ENCODE peak calls at places on chromosomes 16 and 17, in ten cellular contexts. K is A549, G is AG04450, R is ascending aorta, L is psoas muscle, N is fibroblast of pulmonary artery, U is heart right ventricle, B is lower leg skin, I is tibial nerve, O is NB4. J is an unnamed sample.

GRCh38 chr17:67187927-67188326 is 57.1 kb downstream of the HELZ start:
- DNase-seq in U (no peak), I (no peak), B (no peak), R (no peak), K (no peak), G (no peak), O (no peak), N (no peak), L (no peak), J (no peak)

GRCh38 chr16:89037261-89038152 is 56.1 kb upstream of the ACSF3 start:
- DNase-seq in O (peak), K (peak), R (no peak), G (no peak), L (peak), I (no peak), N (peak), B (no peak), U (peak), J (peak)

GRCh38 chr17:50560185-50560824 is at the start of gene CACNA1G:
- DNase-seq in B (peak), N (peak), U (peak), K (peak), O (peak), G (peak), I (peak), R (peak), L (peak), J (peak)

GRCh38 chr16:56669840-56670639 is 426 bp downstream of the MT1H start:
- DNase-seq in U (no peak), N (no peak), B (no peak), L (no peak), K (no peak), R (no peak), I (no peak), G (no peak), O (no peak), J (no peak)

GRCh38 chr16:66457888-66458287 is 30.8 kb downstream of the BEAN1 start:
- DNase-seq in O (no peak), K (peak), R (no peak), U (no peak), G (no peak), L (no peak), B (no peak), N (no peak), I (no peak), J (no peak)

GRCh38 chr16:23651943-23652468 is 10.7 kb downstream of the DCTN5 start:
- DNase-seq in B (no peak), I (no peak), L (no peak), N (no peak), K (no peak), O (no peak), G (no peak), U (no peak), R (no peak), J (no peak)

GRCh38 chr16:46859719-46860152 is 24.4 kb upstream of the GPT2 start:
- DNase-seq in K (peak), G (peak), U (no peak), O (peak), N (peak), L (peak), B (no peak), I (no peak), R (no peak), J (peak)

GRCh38 chr17:18959071-18959844 is 7.3 kb downstream of the SLC5A10 start:
- DNase-seq in I (no peak), O (no peak), U (no peak), G (no peak), K (no peak), N (no peak), L (no peak), R (no peak), B (no peak), J (no peak)

GRCh38 chr16:49701867-49702494 is 153.9 kb downstream of the ZNF423 start:
- DNase-seq in I (peak), K (no peak), U (peak), G (no peak), O (no peak), R (peak), B (peak), N (peak), L (peak), J (peak)

GRCh38 chr17:10798332-10798749 is 5.6 kb downstream of the TMEM238L start:
- DNase-seq in R (no peak), B (no peak), N (no peak), U (no peak), L (no peak), G (no peak), I (no peak), K (no peak), O (no peak), J (no peak)

GRCh38 chr16:629289-630023 is 1.3 kb upstream of the WFIKKN1 start:
- DNase-seq in N (no peak), G (no peak), U (no peak), L (peak), K (no peak), R (no peak), O (no peak), I (no peak), B (no peak), J (no peak)

GRCh38 chr17:38351412-38352222 is at the start of gene SOCS7:
- DNase-seq in L (peak), R (peak), B (peak), O (peak), N (peak), I (peak), U (peak), G (peak), K (peak), J (peak)

GRCh38 chr17:38345743-38346142 is 2.0 kb upstream of the GPR179 start:
- DNase-seq in U (no peak), K (no peak), G (no peak), N (no peak), L (no peak), O (no peak), I (no peak), R (no peak), B (no peak), J (no peak)

GRCh38 chr17:38352245-38353083 is 820 bp downstream of the SOCS7 start:
- DNase-seq in B (no peak), U (peak), O (peak), L (peak), N (peak), K (no peak), R (no peak), I (no peak), G (no peak), J (peak)

GRCh38 chr17:38350035-38350434 is 1.6 kb upstream of the SOCS7 start:
- DNase-seq in L (no peak), O (no peak), R (no peak), K (no peak), U (no peak), G (no peak), B (no peak), I (no peak), N (no peak), J (no peak)

GRCh38 chr17:38349097-38349904 is 2.3 kb upstream of the SOCS7 start:
- DNase-seq in G (peak), O (peak), N (peak), K (peak), U (peak), L (peak), I (peak), R (peak), B (peak), J (peak)
- TF ChIP-seq CTCF in G (peak), O (peak), N (peak), K (peak), U (peak), L (peak), I (peak), R (peak), B (peak), J (peak)

GRCh38 chr17:76709077-76709950 is 1.5 kb downstream of the MXRA7 start:
- DNase-seq in I (peak), K (peak), O (peak), N (peak), U (peak), L (peak), B (peak), R (peak), G (peak), J (peak)
- H3K4me3 ChIP-seq in I (peak), K (peak), O (no peak), N (peak), U (peak), L (peak), B (no peak), R (peak), G (peak), J (peak)

GRCh38 chr17:61314368-61315078 is 85.1 kb upstream of the TBX2 start:
- DNase-seq in I (peak), K (no peak), N (peak), B (no peak), G (no peak), R (peak), L (peak), U (peak), O (no peak), J (peak)
- TF ChIP-seq CTCF in I (no peak), K (no peak), N (peak), B (no peak), G (peak), R (no peak), L (peak), U (peak), O (no peak), J (peak)

DNA sequence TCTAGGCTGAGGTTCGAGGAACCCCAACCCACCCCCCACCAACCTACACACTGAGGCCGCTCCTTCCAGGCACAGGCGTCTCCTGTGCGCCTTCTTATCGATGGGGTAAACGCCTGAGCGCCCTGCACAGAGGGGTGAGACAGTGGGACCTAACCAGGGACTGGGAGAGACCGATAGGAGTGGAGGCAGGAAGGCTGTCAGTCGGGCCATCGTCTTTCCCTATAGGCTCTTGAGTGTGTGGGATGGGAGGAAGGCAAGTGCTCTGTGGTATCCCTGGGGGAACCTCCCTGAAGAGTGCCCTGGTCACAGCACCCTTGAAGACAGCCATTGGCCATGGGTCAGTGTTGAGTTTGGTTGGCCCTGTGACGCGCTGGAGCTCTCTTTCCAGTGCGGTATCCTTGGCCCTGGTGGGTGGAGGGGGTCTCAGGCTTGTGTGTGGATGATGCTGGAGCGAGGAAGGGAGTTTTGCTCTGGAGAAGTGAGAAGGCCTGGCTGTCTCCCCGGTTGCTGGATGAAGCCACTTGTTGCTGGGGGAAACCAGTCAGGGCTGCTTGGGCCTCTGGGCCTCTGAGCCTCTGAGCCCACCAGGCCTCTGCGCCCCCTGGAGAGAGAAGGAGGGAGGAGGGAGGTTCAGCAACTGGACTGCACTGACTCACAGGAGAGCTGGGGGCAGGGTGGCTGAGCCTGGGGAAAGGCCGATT is 1.7 kb downstream of the GPRC5C start:
- DNase-seq in O (no peak), K (no peak), L (no peak), R (no peak), G (no peak), I (no peak), N (peak), B (no peak), U (no peak), J (peak)
- H3K4me3 ChIP-seq in O (no peak), K (no peak), L (peak), R (peak), G (no peak), I (peak), N (peak), B (no peak), U (peak), J (no peak)

GRCh38 chr17:5510776-5511175 is 24.4 kb downstream of the MIS12 start:
- DNase-seq in U (no peak), G (no peak), L (no peak), I (no peak), K (no peak), O (no peak), N (no peak), B (no peak), R (no peak), J (no peak)
- TF ChIP-seq CTCF in U (no peak), G (no peak), L (no peak), I (no peak), K (no peak), O (no peak), N (no peak), B (no peak), R (no peak), J (no peak)

GRCh38 chr17:49195746-49196145 is 14.6 kb downstream of the GNGT2 start:
- DNase-seq in R (no peak), K (no peak), G (no peak), U (no peak), N (no peak), L (no peak), I (no peak), O (no peak), B (no peak), J (no peak)

GRCh38 chr17:49193513-49194296 is 16.7 kb downstream of the GNGT2 start:
- DNase-seq in L (peak), O (peak), B (peak), R (no peak), I (peak), N (peak), G (no peak), U (peak), K (peak), J (peak)

GRCh38 chr17:49191917-49192741 is 18.2 kb downstream of the GNGT2 start:
- DNase-seq in B (peak), K (peak), L (peak), O (peak), N (peak), R (peak), G (peak), I (peak), U (peak), J (peak)

GRCh38 chr17:49196520-49196919 is 13.9 kb downstream of the GNGT2 start:
- DNase-seq in L (no peak), I (no peak), B (no peak), G (no peak), U (no peak), O (no peak), K (no peak), N (no peak), R (no peak), J (no peak)

GRCh38 chr17:49194297-49194607 is 16.1 kb downstream of the GNGT2 start:
- DNase-seq in K (no peak), L (no peak), G (no peak), O (no peak), R (no peak), U (no peak), N (no peak), I (no peak), B (no peak), J (no peak)
- H3K4me3 ChIP-seq in K (peak), L (no peak), G (no peak), O (peak), R (no peak), U (no peak), N (no peak), I (no peak), B (no peak), J (no peak)

GRCh38 chr17:33014751-33015150 is 23.1 kb downstream of the SPACA3 start:
- DNase-seq in K (peak), I (no peak), R (no peak), N (no peak), O (no peak), G (no peak), U (no peak), B (peak), L (no peak), J (no peak)

GRCh38 chr17:33019161-33019560 is 27.5 kb downstream of the SPACA3 start:
- DNase-seq in U (no peak), R (no peak), G (no peak), I (no peak), N (no peak), O (no peak), L (no peak), B (no peak), K (no peak), J (no peak)

GRCh38 chr17:33015716-33016346 is 24.2 kb downstream of the SPACA3 start:
- DNase-seq in K (no peak), R (no peak), B (peak), U (no peak), G (no peak), N (no peak), L (no peak), I (no peak), O (no peak), J (no peak)

GRCh38 chr17:33017366-33017765 is 25.7 kb downstream of the SPACA3 start:
- DNase-seq in B (no peak), N (no peak), U (no peak), K (no peak), I (no peak), R (no peak), O (no peak), L (no peak), G (no peak), J (no peak)

DNA sequence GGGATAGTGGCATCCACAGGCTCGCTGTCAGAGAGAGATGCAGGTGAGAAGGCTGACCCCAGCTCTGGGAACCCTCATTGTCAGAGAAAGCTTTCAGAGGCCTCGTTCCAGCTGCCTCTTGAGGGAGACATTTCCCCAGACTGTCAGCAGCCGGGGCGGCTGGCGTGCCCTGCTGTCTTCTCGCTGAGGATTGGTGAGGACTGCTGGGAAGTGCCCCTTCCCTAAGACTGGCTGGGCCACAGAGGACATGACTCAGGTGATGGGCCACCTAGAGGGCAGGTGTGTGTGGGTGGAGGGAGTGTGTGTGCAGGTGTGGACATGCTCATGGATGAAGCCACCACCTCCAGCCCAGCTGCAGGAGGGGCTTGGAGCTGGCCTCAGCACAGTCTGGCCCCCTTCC is 25.3 kb downstream of the SPACA3 start:
- DNase-seq in I (no peak), R (no peak), O (no peak), L (no peak), B (peak), N (no peak), G (no peak), K (no peak), U (no peak), J (no peak)
- TF ChIP-seq CTCF in I (no peak), R (no peak), O (no peak), L (no peak), B (no peak), N (no peak), G (peak), K (no peak), U (no peak), J (no peak)

J was measured in fibroblast of mammary gland.